ENCODE peak calls at places on chromosomes 12 and 14, in six cellular contexts. D is AG09319, P is fibroblast of the aortic adventitia, T is PC-3, N is ascending aorta, F is OCI-LY7. G is an unnamed sample.

GRCh38 chr12:11542599-11542998 is 106.9 kb upstream of the ETV6 start:
- DNase-seq in D (no peak), P (no peak), T (no peak), N (no peak), F (no peak), G (no peak)

GRCh38 chr14:65260786-65261185 is 151.7 kb upstream of the FUT8 start:
- DNase-seq in D (peak), P (peak), T (no peak), N (no peak), F (no peak), G (no peak)

GRCh38 chr14:101178184-101179072 is 274.9 kb upstream of the RTL1 start:
- DNase-seq in D (no peak), P (no peak), T (no peak), N (no peak), F (no peak), G (peak)

GRCh38 chr12:132523576-132524331 is 33.8 kb downstream of the FBRSL1 start:
- DNase-seq in D (no peak), P (peak), T (peak), N (no peak), F (peak), G (peak)

GRCh38 chr12:13635709-13636108 is 345.7 kb downstream of the GRIN2B start:
- DNase-seq in D (no peak), P (no peak), T (no peak), N (no peak), F (no peak), G (no peak)

GRCh38 chr12:69052613-69053408 is 119.8 kb upstream of the CPM start:
- DNase-seq in D (peak), P (peak), T (peak), N (no peak), F (no peak), G (no peak)

GRCh38 chr12:127145929-127146789 is 1120.8 kb upstream of the TMEM132C start:
- DNase-seq in D (peak), P (peak), T (no peak), N (no peak), F (no peak), G (no peak)

GRCh38 chr12:61011767-61012423 is 1248.3 kb upstream of the USP15 start:
- DNase-seq in D (no peak), P (no peak), T (no peak), N (no peak), F (no peak), G (no peak)

GRCh38 chr12:78146365-78146772 is 315.7 kb downstream of the NAV3 start:
- DNase-seq in D (peak), P (peak), T (peak), N (no peak), F (peak), G (no peak)

GRCh38 chr12:121223283-121223946 is 13.5 kb downstream of the P2RX4 start:
- DNase-seq in D (no peak), P (no peak), T (no peak), N (no peak), F (peak), G (no peak)

DNA sequence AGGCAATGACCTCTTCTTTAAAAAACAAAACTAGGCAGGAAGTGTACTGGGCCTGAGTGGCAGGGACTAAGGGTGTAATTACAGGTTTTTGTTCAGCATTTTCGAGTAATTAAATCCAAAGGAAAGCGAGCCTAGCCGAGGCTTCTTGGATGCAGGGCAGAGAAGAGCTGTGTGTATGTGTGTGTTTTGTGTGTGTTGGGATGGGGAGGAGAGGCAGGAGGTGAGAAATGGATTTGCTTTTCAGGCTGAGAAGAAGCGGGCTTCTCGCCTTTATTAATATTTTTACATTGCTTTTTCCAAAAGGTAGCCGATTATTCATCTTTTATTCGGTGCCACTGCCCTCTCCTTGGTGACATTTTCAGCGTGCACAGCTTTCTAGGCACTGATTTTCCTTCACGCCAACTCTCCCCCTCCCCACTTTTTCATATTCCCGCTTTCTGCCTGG is 8.9 kb upstream of the IRF2BPL start:
- DNase-seq in D (no peak), P (no peak), T (no peak), N (no peak), F (no peak), G (no peak)
- TF ChIP-seq CTCF in D (no peak), P (no peak), T (no peak), N (no peak), F (no peak), G (no peak)

DNA sequence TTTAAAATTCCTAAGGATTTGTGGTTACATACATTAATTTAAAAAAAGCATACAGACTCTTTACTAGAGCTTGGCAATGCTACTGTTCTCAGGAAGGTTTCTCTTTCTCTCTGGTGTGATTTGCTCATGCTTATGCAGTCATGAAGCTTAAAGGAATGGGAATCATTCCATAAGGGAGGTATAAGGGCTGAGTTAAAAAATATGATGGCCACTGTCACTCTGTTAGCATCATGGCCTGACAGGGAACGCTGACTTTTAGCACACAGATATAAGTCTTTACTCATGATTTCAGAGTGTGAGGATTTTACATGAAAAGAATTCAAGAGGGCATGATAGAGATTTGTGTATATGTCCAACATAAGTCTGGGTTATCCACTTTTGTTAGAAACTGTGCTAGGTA is 3.8 kb downstream of the MYF5 start:
- DNase-seq in D (no peak), P (no peak), T (no peak), N (no peak), F (no peak), G (no peak)
- TF ChIP-seq CTCF in D (no peak), P (no peak), T (no peak), N (no peak), F (no peak), G (no peak)

DNA sequence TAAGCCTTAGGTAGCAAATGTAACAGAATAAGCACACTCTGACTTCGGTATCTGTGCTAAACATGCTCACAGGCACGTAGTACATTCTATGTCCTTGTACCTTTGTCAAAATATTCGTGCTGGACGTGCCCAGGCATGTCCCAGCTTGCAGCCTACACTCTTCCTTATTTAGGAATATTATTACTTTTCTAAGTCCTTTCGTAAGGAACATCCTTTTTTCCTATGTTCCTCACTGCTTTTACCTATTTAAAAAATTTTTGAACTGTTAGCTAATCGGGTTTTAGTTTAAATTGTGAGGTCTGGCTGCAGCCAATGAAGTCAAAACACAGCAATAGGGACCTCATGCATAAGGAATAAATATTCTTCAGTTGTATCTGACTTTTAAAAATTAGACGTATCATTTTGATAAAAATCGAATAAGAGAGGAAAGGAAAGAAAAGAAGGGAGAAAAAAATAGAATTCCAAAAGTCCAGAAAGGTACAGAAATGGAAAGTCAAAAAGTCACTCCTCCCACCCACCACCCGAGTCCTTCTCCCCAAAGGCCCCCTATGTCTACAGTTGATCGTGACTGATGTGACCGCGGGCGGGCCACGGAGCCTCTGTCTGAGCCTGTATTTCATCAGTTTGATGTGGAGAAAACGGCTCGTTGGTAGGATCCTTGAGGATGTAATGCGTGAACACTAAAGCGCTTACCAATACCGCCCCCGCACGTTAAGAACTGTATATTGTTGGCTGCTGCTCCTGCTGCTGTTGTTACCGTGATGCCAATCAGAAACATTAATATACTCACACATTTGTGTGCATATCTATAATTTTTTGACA is 24.4 kb upstream of the UBC start:
- DNase-seq in D (peak), P (peak), T (peak), N (peak), F (peak), G (peak)
- TF ChIP-seq CTCF in D (peak), P (peak), T (peak), N (peak), F (peak), G (no peak)

DNA sequence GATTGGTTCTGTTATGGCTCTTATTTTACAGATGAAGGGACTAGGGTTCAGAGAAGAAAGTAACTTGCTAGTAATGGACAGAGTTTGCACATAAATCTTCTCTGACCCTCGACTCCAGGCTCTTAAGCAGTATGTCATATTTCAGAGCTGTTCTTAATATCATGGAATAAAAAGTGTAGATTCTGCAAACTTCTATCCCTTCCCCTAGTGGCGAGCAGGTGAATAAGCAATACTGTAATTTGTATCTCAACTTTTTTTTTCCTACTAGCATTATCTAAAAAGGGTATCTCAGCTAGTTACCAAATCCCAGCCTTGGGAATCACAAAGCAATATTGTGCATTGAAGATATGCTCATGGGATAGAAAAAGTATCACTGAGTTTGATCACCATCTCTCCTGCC is 83.2 kb downstream of the ANO4 start:
- DNase-seq in D (no peak), P (no peak), T (no peak), N (no peak), F (no peak), G (no peak)
- TF ChIP-seq CTCF in D (peak), P (peak), T (peak), N (no peak), F (peak), G (no peak)

DNA sequence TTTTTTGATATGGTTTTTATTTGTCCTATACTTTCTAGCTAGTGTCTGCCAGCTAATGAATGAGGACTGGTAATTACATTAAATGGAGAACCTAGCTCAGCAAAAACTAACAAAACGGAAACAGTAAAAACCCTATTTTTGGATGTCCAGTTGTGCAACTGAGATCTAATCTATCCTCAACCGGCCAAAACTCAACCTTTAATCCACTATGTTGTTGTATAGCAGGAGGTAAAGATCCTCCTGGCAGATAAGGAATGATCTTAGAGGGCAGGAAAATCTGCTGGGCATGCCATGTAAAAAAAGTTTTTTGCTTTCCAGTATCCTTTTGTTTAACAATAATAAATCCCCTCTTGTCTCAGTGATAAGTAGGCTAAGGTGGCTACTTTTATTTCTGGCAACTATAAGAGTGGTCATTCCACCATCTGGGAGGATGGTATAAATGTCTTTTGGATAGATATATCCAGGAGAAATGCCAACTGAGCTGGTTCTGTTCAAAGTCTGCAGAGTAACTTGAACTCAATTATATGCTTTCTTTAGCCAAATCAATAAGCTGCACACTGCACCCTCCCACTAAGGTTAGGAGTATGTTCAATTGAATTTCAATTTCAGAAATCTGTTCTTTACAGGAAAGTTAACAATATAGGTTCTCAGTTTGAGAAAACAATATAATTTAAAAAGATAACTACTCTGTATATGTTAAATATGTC is 40.1 kb downstream of the WASHC3 start:
- DNase-seq in D (no peak), P (no peak), T (no peak), N (no peak), F (no peak), G (no peak)
- TF ChIP-seq CTCF in D (no peak), P (no peak), T (no peak), N (no peak), F (no peak), G (no peak)

DNA sequence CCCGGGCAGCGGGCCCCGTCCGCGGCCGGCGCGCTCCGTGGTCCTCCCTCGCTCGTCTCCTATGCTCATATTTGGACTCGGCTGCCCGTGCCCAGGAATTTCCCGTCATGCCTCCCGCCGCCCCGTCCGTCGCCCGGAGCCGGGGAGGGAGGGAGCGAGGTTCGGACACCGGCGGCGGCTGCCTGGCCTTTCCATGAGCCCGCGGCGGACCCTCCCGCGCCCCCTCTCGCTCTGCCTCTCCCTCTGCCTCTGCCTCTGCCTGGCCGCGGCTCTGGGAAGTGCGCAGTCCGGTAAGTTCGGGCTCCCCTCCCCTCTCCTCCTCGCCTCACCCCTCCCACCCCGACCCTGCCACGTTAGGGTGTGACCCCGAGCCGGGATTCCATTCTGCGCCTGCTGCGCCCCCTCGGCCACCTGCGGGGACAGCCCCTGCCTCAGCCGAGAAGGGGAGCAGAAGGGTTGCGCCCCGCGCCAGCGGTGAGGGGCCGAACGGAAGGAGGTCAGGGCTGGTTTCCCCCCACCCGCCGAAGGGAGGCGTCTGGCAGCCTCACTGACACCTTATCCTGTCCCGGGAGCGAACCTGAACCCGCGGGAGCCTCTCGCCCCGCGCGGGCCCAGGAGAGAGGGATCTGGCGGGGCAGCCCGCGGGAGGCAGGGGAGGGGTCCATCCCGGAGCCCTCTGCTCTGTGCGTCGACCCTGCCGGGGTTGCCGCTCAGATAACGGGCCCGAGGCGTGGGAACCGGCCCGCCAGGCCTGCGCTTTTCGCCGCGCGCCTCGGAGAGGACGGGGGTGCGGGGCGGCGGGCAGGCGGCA is at the start of gene MSRB3:
- DNase-seq in D (peak), P (peak), T (peak), N (no peak), F (no peak), G (peak)
- TF ChIP-seq CTCF in D (peak), P (peak), T (no peak), N (peak), F (no peak), G (no peak)